ENCODE peak calls at places on chromosome 20, in five cellular contexts. N is mammary epithelial cell, G is astrocyte, V is HCT116, A is GM23338. E is an unnamed sample.

GRCh38 chr20:13117200-13117599 is 103.9 kb upstream of the ISM1 start:
- DNase-seq in N (no peak), G (no peak), V (no peak), A (no peak), E (no peak)

GRCh38 chr20:1844723-1845523 is 50.3 kb upstream of the SIRPA start:
- DNase-seq in N (no peak), G (peak), V (no peak), A (no peak), E (peak)

GRCh38 chr20:18650224-18650623 is 62.4 kb downstream of the DTD1 start:
- DNase-seq in N (no peak), G (no peak), V (no peak), A (no peak), E (no peak)

GRCh38 chr20:11958852-11959251 is 41.2 kb downstream of the BTBD3 start:
- DNase-seq in N (no peak), G (no peak), V (no peak), A (peak), E (no peak)

GRCh38 chr20:4795394-4795793 is 73.7 kb downstream of the PRND start:
- DNase-seq in N (peak), G (peak), V (peak), A (peak), E (peak)

GRCh38 chr20:1364106-1364505 is 28.7 kb downstream of the FKBP1A start:
- DNase-seq in N (no peak), G (no peak), V (no peak), A (no peak), E (no peak)

GRCh38 chr20:1841554-1842140 is 53.6 kb upstream of the SIRPA start:
- DNase-seq in N (peak), G (no peak), V (no peak), A (no peak), E (peak)

GRCh38 chr20:38692436-38693411 is 31.6 kb upstream of the SLC32A1 start:
- DNase-seq in N (peak), G (peak), V (peak), A (peak), E (peak)

GRCh38 chr20:47854687-47855212 is 69.5 kb upstream of the SULF2 start:
- DNase-seq in N (peak), G (peak), V (peak), A (peak), E (peak)

GRCh38 chr20:2293971-2294370 is 1.8 kb upstream of the TGM3 start:
- DNase-seq in N (no peak), G (no peak), V (no peak), A (no peak), E (no peak)

GRCh38 chr20:58550661-58551060 is 35.5 kb upstream of the APCDD1L start:
- DNase-seq in N (no peak), G (peak), V (no peak), A (no peak), E (no peak)

GRCh38 chr20:37935435-37935834 is 32.5 kb downstream of the VSTM2L start:
- DNase-seq in N (no peak), G (no peak), V (no peak), A (no peak), E (no peak)

GRCh38 chr20:44448753-44449546 is 26.7 kb upstream of the TTPAL start:
- DNase-seq in N (no peak), G (no peak), V (peak), A (peak), E (peak)

GRCh38 chr20:9203081-9203447 is 134.2 kb downstream of the PLCB4 start:
- DNase-seq in N (no peak), G (no peak), V (no peak), A (no peak), E (no peak)

DNA sequence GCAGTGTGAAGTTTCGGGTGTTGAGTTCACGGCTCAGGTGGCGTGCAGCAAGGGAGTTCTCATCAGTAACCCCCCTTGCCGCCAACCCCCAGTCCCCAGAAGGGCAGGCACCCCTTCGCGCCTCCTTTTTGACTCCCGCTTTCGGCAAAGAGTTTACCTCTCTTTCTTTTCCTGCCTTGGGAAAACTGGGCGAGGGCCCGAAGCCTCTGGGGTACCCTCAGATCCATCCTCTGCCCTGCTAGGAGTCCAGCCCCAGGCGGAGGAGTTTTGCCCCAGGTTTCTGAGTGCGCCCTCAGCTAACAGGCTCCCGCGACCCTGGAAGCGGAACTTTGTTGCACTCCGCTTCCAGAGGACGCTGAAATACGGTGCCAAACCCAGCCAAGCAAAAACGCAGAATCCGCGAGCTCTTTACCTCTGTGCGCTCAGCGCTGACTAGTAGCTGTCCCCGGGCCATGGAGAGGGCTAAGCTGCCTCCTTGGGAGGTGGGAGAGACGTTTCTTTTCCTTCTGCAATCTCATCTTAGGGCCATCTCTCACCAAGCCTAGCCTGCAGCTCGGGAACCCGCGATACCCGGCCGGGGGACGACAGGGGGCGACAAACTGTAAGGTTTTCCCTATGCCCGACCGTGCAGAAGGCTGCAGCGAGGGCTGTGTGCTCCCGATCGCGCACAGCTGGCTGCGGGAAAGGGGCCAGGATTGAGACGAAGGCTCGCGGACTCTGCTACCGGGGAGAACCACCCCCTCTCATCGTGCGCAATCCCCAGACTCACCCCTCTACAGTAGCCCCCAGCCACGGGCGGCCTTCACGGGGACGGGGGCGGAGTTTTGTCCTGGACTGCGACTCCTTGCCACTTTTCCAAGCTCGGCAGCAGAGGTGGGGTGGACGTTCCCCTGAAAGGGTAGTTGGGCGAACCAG is 2.7 kb upstream of the PAX1 start:
- DNase-seq in N (peak), G (no peak), V (no peak), A (peak), E (peak)
- TF ChIP-seq EZH2 in N (peak), G (no peak), V (no peak), A (peak), E (no peak)

GRCh38 chr20:63175031-63175895 is 40.7 kb downstream of the YTHDF1 start:
- DNase-seq in N (no peak), G (no peak), V (no peak), A (no peak), E (no peak)
- TF ChIP-seq EZH2 in N (peak), G (peak), V (no peak), A (peak), E (peak)

GRCh38 chr20:35598899-35599775 is 16.5 kb upstream of the SPAG4 start:
- DNase-seq in N (no peak), G (no peak), V (no peak), A (no peak), E (no peak)

GRCh38 chr20:35599776-35600120 is 15.9 kb upstream of the SPAG4 start:
- DNase-seq in N (no peak), G (no peak), V (no peak), A (no peak), E (no peak)

GRCh38 chr20:35601990-35602389 is 13.6 kb upstream of the SPAG4 start:
- DNase-seq in N (no peak), G (no peak), V (no peak), A (no peak), E (no peak)

GRCh38 chr20:35601021-35601973 is 14.3 kb upstream of the SPAG4 start:
- DNase-seq in N (peak), G (peak), V (no peak), A (peak), E (peak)

DNA sequence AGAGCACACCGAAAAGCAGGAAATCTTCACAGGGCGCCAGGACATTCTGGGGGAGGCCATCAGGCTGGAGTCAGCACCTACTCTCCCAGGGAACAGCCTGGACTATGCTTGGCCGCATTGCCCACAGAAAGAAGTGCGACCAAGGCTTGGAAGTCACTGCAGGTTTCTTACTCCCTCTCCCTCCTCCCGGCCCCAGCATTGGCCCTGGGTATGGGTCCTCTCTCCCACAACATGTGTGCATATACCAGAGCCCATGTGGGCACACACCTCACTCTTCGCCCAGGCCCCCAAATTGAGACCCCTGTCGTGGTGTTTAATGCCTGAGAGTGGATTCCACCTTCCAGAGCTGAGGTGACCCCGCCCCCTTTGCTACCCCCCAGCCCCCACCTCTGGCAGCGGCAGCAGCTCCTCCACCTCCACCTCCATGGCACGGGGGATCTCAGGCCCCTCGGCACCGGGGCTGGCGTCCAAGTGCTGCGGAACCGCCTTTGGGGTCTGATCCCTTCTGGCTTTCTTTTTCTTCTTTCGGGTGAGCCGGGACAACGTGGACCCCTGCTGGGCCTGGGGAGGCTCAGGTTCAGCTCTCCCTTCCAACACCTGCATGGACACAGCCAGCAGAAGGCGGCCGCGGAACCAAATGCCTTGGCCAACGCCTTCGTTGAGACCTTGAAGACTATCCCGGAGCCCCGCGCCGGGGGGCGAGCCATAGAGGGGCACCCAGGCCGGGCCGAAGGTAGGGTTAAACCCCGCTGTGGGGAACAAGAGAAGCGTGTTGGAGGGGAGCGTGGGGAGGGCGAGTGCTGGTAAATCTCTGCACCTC is 15.2 kb upstream of the SPAG4 start:
- DNase-seq in N (no peak), G (no peak), V (no peak), A (peak), E (no peak)
- TF ChIP-seq EZH2 in N (no peak), G (no peak), V (no peak), A (peak), E (no peak)

DNA sequence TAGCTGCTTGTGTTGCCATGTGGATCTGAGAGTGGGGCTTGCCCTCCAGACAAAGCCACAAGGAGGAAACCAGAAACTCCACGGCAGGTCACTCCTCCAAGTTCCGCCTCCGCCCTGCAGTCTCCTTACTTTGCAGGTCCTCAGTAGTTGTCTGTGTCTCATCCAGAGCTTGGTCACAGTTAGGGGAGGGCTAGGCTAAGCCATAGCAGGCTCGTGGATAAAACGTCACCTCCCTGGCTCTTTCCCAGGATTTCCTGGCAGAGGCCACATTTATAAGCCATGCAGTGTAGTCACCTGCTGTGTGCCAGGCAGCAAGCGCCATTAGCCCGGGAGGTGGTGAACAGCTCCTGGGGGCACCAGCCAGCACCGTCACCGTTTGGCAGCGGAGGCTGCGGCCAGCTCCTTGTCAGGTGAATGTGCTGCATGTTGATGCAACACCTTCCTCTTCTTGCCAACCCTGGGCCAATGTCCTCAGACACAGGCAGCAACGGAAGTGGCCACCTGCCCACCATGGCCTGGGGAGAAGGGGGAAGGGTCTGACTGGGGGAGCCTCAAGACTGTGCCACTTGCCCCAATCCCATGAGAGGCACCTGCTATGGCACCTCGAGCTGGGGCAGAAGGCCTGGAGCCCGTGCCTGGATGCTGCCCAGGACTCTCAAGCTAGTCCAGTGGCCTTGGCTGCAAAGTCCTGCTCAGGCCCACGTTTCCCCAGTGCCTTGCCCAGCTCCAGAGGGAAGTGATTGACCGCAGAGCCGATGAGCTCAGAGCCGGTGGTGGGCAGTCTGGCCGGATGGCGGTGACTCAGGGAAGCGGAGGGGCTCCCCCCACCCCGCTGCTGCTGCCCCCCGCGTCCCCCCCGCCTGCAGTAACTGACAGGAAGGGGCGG is 39.0 kb upstream of the SLCO4A1 start:
- DNase-seq in N (peak), G (peak), V (no peak), A (no peak), E (peak)
- TF ChIP-seq EZH2 in N (no peak), G (no peak), V (no peak), A (no peak), E (no peak)

DNA sequence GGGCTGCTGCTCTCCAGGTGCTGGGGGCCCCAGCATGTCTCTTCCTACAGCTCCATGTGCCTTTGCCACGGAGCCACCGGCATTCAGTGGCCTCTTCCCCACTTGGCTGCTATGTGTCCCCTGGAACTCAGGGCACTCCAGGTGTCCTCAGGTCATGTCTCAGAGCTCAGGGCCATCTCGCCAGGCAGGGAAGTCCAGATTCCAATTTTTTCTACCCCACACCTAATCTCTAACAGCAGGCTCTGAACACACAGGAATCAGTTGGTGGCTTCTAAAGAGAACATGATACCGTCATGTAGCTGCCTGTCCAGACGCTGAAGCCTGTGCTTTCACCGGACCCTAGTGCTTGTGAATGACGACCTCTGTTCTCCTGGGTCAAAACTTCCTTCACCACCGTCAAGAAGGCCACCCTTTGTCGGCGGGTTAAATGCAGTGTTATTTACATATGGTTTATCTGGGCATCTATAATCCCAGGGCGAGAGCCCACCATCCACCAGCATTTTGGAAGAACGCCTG is 4.2 kb upstream of the SLCO4A1 start:
- DNase-seq in N (no peak), G (no peak), V (no peak), A (no peak), E (no peak)
- TF ChIP-seq EZH2 in N (no peak), G (no peak), V (no peak), A (no peak), E (no peak)